ENCODE peak calls at places on chromosome 11, in five cellular contexts. P, W, Z, G and Y are unnamed samples.

GRCh38 chr11:96177132-96177531 is 165.9 kb downstream of the MAML2 start:
- DNase-seq in Z (no peak), P (no peak), G (no peak), W (no peak), Y (no peak)

GRCh38 chr11:62880231-62880802 is 379 bp upstream of the SLC3A2 start:
- DNase-seq in P (no peak), G (peak), Z (peak), W (no peak), Y (peak)

GRCh38 chr11:133545199-133545709 is 13.0 kb upstream of the OPCML start:
- DNase-seq in W (peak), P (no peak), G (no peak), Z (no peak), Y (no peak)

GRCh38 chr11:118921929-118922744 is 3.6 kb downstream of the BCL9L start:
- DNase-seq in P (peak), G (peak), Z (peak), W (peak), Y (no peak)

GRCh38 chr11:131118247-131118646 is 202.0 kb upstream of the SNX19 start:
- DNase-seq in W (no peak), P (no peak), Z (no peak), G (no peak), Y (no peak)

GRCh38 chr11:18384157-18384641 is 10.2 kb upstream of the LDHA start:
- DNase-seq in P (peak), W (no peak), G (no peak), Z (peak), Y (no peak)

GRCh38 chr11:32006799-32007388 is 84.0 kb upstream of the RCN1 start:
- DNase-seq in P (no peak), W (peak), Z (peak), G (peak), Y (no peak)

GRCh38 chr11:125123947-125124633 is 12.7 kb upstream of the TMEM218 start:
- DNase-seq in W (peak), Z (peak), G (peak), P (peak), Y (no peak)

GRCh38 chr11:75938543-75938942 is 123.5 kb downstream of the UVRAG start:
- DNase-seq in P (no peak), W (no peak), Z (peak), G (peak), Y (no peak)

GRCh38 chr11:110415081-110415480 is 14.7 kb upstream of the FDX1 start:
- DNase-seq in W (no peak), Z (no peak), P (no peak), G (no peak), Y (no peak)

GRCh38 chr11:78465169-78465942 is 47.7 kb upstream of the GAB2 start:
- DNase-seq in P (no peak), Z (no peak), G (no peak), W (no peak), Y (no peak)

GRCh38 chr11:123228489-123229163 is 33.6 kb upstream of the CLMP start:
- DNase-seq in W (no peak), G (no peak), Z (peak), P (no peak), Y (no peak)

GRCh38 chr11:21257461-21257860 is 588.1 kb downstream of the NELL1 start:
- DNase-seq in P (no peak), G (no peak), W (no peak), Z (no peak), Y (no peak)

GRCh38 chr11:74354036-74354435 is 42.6 kb upstream of the P4HA3 start:
- DNase-seq in Z (peak), W (no peak), P (no peak), G (no peak), Y (no peak)

GRCh38 chr11:79375818-79376550 is 64.8 kb downstream of the TENM4 start:
- DNase-seq in Z (no peak), G (no peak), W (peak), P (no peak), Y (no peak)

GRCh38 chr11:122354029-122354697 is 238.1 kb upstream of the BLID start:
- DNase-seq in W (no peak), Z (no peak), P (no peak), G (no peak), Y (no peak)